ENCODE peak calls at places on chromosomes 4 and X, in eight cellular contexts. M is ascending aorta; N is CD4-positive, alpha-beta T cell; S is cardiac muscle cell; J is H1; O is vagina; F is sigmoid colon; L is H9. G is an unnamed sample. For H3K9me3, the result is how much of the 10 kb centered on the place peaks cover.

GRCh38 chr4:38371391-38371851 is 292.6 kb upstream of the KLF3 start:
- DNase-seq in M (no peak), N (no peak), S (no peak), J (no peak), O (no peak), F (no peak), L (no peak), G (peak)

GRCh38 chrX:110803506-110803905 is 7.9 kb upstream of the CHRDL1 start:
- DNase-seq in M (no peak), N (no peak), S (no peak), J (no peak), O (no peak), F (no peak), L (no peak), G (no peak)

GRCh38 chrX:140697618-140698017 is 11.9 kb upstream of the LINC00632 start:
- DNase-seq in M (no peak), N (no peak), S (no peak), J (no peak), O (no peak), F (no peak), L (no peak), G (no peak)

GRCh38 chrX:13452283-13452682 is 117.1 kb upstream of the EGFL6 start:
- DNase-seq in M (no peak), N (no peak), S (no peak), J (no peak), O (no peak), F (no peak), L (no peak), G (no peak)

GRCh38 chr4:104641427-104641826 is 146.7 kb upstream of the CXXC4 start:
- DNase-seq in M (no peak), N (no peak), S (peak), J (no peak), O (no peak), F (no peak), L (no peak), G (no peak)

GRCh38 chr4:26334366-26334765 is 13.6 kb downstream of the RBPJ start:
- DNase-seq in M (no peak), N (no peak), S (no peak), J (no peak), O (no peak), F (no peak), L (no peak), G (no peak)

GRCh38 chr4:8765631-8766590 is 105.7 kb downstream of the HMX1 start:
- DNase-seq in M (no peak), N (no peak), S (no peak), J (no peak), O (no peak), F (peak), L (no peak), G (peak)

GRCh38 chr4:76803522-76803921 is 94.4 kb downstream of the SOWAHB start:
- DNase-seq in M (no peak), N (no peak), S (no peak), J (no peak), O (no peak), F (no peak), L (no peak), G (no peak)

GRCh38 chr4:72531768-72532290 is 37.2 kb downstream of the ADAMTS3 start:
- DNase-seq in M (no peak), N (no peak), S (no peak), J (no peak), O (no peak), F (no peak), L (no peak), G (no peak)

GRCh38 chr4:14863420-14864364 is 138.6 kb upstream of the CPEB2 start:
- DNase-seq in M (no peak), N (no peak), S (no peak), J (no peak), O (no peak), F (no peak), L (no peak), G (no peak)

GRCh38 chrX:39018526-39018925 is 217.3 kb downstream of the MID1IP1 start:
- DNase-seq in M (no peak), N (no peak), S (no peak), J (no peak), O (no peak), F (no peak), L (no peak), G (no peak)

GRCh38 chr4:46878641-46879040 is 30.4 kb downstream of the COX7B2 start:
- DNase-seq in M (no peak), N (no peak), S (no peak), J (no peak), O (no peak), F (no peak), L (no peak), G (no peak)

GRCh38 chr4:67700119-67700873 is 659 bp downstream of the UBA6 start:
- DNase-seq in M (no peak), N (no peak), S (no peak), J (no peak), O (peak), F (no peak), L (no peak), G (no peak)

GRCh38 chr4:46730075-46730474 is 179.0 kb downstream of the COX7B2 start:
- DNase-seq in M (no peak), N (no peak), S (no peak), J (no peak), O (no peak), F (no peak), L (no peak), G (no peak)

GRCh38 chr4:152460488-152460887 is 75.4 kb downstream of the FBXW7 start:
- DNase-seq in M (no peak), N (no peak), S (no peak), J (no peak), O (no peak), F (no peak), L (no peak), G (no peak)

GRCh38 chrX:120297923-120298322 is 13.3 kb downstream of the TMEM255A start:
- DNase-seq in M (no peak), N (no peak), S (no peak), J (no peak), O (no peak), F (no peak), L (no peak), G (no peak)

GRCh38 chrX:118562574-118563164 is 67.1 kb downstream of the DOCK11 start:
- DNase-seq in M (no peak), N (no peak), S (no peak), J (no peak), O (no peak), F (no peak), L (no peak), G (no peak)

GRCh38 chr4:103091601-103092223 is 7.9 kb downstream of the BDH2 start:
- DNase-seq in M (no peak), N (no peak), S (peak), J (no peak), O (no peak), F (no peak), L (no peak), G (no peak)

GRCh38 chr4:68416591-68416990 is 30.7 kb upstream of the TMPRSS11E start:
- DNase-seq in M (no peak), N (no peak), S (no peak), J (no peak), O (no peak), F (no peak), L (no peak), G (no peak)

GRCh38 chrX:12007881-12008280 is 130.4 kb upstream of the FRMPD4 start:
- DNase-seq in M (no peak), N (no peak), S (no peak), J (no peak), O (no peak), F (no peak), L (no peak), G (no peak)

GRCh38 chrX:83169683-83170082 is 338.4 kb upstream of the POU3F4 start:
- DNase-seq in M (no peak), N (no peak), S (no peak), J (no peak), O (no peak), F (no peak), L (no peak), G (no peak)

GRCh38 chrX:96984538-96984937 is 100.8 kb downstream of the RPA4 start:
- DNase-seq in M (no peak), N (no peak), S (no peak), J (no peak), O (no peak), F (no peak), L (no peak), G (no peak)

GRCh38 chr4:157221895-157222763 is 1.6 kb downstream of the GRIA2 start:
- DNase-seq in M (no peak), N (no peak), S (peak), J (peak), O (no peak), F (no peak), L (peak), G (peak)

DNA sequence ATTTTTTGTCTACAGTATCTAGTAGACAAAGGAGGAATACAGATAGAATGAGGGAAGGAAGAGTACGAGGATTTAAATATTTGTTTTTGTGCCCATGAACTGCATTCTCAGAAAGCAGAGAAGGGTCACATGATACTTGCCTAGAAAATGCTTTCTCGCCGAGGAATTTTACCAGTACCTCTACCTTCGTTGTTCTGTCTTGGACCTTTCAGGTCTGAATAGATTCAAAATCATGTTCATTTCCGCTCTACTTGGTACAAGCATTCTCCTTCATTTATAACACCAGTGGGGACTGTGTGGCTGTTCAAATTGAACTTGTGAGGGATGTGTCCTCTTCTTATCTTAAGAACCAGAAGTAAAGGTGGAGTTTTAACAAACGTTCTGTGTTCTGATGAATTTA is 1.9 kb downstream of the USP38 start:
- DNase-seq in M (no peak), N (no peak), S (peak), J (no peak), O (no peak), F (no peak), L (no peak), G (no peak)
- H3K27ac ChIP-seq in M (no peak), N (no peak), S (peak), J (no peak), O (peak), F (peak), L (no peak), G (peak)

GRCh38 chr4:404006-404405 is 66.4 kb downstream of the ZNF141 start:
- DNase-seq in M (no peak), N (no peak), S (no peak), J (no peak), O (no peak), F (no peak), L (no peak), G (no peak)
- H3K9me3 ChIP-seq in M (half or more), N (half or more), S (under half), J (under half), O (under half), F (under half), L (under half), G (under half)

DNA sequence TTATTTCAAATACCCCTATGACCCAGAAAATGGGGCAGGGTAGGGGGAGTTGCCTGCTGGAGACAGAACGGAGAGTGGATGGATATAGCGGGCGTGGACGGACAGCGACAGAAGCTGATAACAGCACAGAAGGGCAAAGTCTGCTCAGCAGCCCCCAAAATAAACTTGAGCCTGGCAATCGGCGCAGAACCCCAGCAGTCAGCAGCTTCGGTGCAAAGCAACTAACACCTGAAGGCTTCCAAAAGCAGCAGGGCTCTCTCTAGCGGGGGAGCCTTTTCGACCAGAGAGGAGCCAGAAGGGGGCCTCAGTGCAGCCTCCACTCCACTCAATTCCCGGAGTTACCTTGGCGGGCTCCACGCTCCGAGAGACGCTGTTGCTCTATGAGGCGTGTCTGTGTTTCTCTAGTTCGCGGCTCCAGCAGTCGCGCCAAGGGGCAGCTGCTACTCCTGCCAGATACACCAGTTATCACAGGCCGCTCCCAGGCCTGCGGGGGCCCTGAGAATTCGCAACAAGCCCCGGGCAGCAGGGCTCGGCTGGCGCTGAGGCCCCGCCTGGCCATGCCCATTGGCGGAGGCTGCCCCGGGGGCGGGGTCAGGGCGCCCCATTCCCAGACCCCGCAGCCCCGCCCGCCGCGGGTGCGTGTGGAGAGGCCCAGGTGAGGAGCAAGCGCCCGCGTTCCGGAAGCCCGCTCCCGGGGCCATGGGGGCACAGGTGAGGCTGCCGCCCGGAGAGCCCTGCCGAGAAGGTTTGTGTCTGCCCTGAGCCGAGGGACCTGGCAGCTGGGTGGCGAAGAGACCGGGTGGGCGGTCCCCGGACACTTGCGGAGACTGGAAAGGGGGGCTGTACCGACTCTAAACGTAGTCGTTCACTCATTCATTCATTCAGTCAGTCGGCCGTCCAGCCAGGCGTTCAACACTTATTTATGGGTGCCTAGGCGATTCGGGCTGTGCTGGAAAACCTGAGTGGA is at the start of the genes CNGA1 and NIPAL1:
- DNase-seq in M (no peak), N (peak), S (peak), J (peak), O (no peak), F (peak), L (peak), G (peak)
- TF ChIP-seq CTCF in M (peak), N (peak), S (peak), J (peak), O (no peak), F (no peak), L (peak), G (no peak)

DNA sequence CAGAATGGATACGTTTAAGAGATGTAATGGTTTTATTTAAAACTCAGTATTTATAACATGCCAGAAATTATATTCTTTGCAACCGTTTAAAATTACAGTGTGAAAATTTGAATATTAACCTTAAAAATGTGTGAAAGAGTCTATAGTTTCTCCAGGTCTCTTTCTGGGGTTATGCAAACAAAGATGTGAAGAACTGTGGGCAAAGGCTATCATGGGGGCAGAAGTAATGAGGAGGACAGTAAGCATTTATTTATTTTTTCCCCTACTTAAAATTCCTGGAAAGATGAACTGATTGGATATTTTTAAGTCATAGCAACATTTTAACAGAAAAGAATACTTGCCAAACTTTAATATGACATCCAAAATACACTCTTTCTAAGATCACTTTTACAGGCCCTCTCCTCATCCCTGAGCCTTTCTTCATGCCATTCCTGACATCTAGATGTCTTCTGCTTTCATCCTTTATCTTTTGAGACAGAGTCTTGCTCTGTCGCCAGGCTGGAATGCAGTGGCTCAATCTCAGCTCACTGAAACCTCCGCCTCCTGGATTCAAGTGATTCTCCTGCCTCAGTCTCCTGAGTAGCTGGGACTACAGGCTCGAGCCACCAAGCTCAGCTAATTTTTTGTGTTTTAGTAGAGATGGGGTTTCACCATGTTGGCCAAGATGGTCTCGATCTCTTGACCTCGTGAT is 46.1 kb downstream of the TMEM131L start:
- DNase-seq in M (no peak), N (no peak), S (no peak), J (no peak), O (no peak), F (no peak), L (no peak), G (no peak)
- H3K27ac ChIP-seq in M (peak), N (no peak), S (no peak), J (no peak), O (no peak), F (no peak), L (no peak), G (no peak)

GRCh38 chr4:177119693-177120092 is 190.0 kb upstream of the NEIL3 start:
- DNase-seq in M (no peak), N (no peak), S (no peak), J (no peak), O (no peak), F (no peak), L (no peak), G (no peak)

GRCh38 chr4:177124436-177124835 is 185.2 kb upstream of the NEIL3 start:
- DNase-seq in M (no peak), N (no peak), S (no peak), J (no peak), O (no peak), F (no peak), L (no peak), G (no peak)

GRCh38 chr4:177125656-177126055 is 184.0 kb upstream of the NEIL3 start:
- DNase-seq in M (no peak), N (no peak), S (no peak), J (no peak), O (no peak), F (no peak), L (no peak), G (no peak)

GRCh38 chr4:177127658-177128057 is 182.0 kb upstream of the NEIL3 start:
- DNase-seq in M (no peak), N (no peak), S (no peak), J (no peak), O (no peak), F (no peak), L (no peak), G (no peak)

GRCh38 chr4:177123811-177124210 is 185.9 kb upstream of the NEIL3 start:
- DNase-seq in M (no peak), N (no peak), S (no peak), J (no peak), O (no peak), F (no peak), L (no peak), G (no peak)
- H3K9me3 ChIP-seq in M (under half), N (under half), S (under half), J (under half), O (under half), F (under half), L (under half), G (under half)

GRCh38 chr4:11214281-11214680 is 214.4 kb downstream of the HS3ST1 start:
- DNase-seq in M (no peak), N (no peak), S (no peak), J (no peak), O (no peak), F (no peak), L (no peak), G (no peak)

GRCh38 chr4:11223261-11223660 is 205.4 kb downstream of the HS3ST1 start:
- DNase-seq in M (no peak), N (no peak), S (no peak), J (no peak), O (no peak), F (no peak), L (no peak), G (no peak)

GRCh38 chr4:11216520-11216919 is 212.2 kb downstream of the HS3ST1 start:
- DNase-seq in M (no peak), N (no peak), S (no peak), J (no peak), O (no peak), F (no peak), L (no peak), G (no peak)

DNA sequence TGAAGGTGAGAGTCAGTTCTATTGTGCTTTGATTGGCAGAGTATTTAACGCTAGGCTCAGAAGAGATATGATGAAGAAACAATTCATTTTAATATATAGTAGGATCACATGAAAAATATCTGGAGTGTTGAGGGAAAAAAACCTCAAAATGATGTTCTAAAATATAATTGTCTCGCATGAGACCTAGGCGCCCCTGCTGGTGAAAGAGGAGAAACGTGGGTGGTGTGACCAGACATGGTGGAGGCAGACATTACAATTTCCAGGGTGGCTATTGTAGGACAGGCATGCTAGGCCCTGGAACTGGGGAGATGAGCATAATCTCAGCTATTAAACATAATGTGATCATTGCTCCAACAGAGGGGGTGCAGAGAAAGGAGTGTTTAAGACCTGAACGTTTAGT is 210.0 kb downstream of the HS3ST1 start:
- DNase-seq in M (no peak), N (no peak), S (no peak), J (no peak), O (no peak), F (no peak), L (no peak), G (no peak)
- TF ChIP-seq CTCF in M (no peak), N (no peak), S (peak), J (peak), O (no peak), F (no peak), L (peak), G (no peak)

GRCh38 chr4:74474345-74475099 is 29.6 kb downstream of the AREG start:
- DNase-seq in M (no peak), N (no peak), S (no peak), J (no peak), O (no peak), F (no peak), L (no peak), G (no peak)
- H3K27ac ChIP-seq in M (peak), N (no peak), S (no peak), J (no peak), O (no peak), F (peak), L (no peak), G (no peak)

DNA sequence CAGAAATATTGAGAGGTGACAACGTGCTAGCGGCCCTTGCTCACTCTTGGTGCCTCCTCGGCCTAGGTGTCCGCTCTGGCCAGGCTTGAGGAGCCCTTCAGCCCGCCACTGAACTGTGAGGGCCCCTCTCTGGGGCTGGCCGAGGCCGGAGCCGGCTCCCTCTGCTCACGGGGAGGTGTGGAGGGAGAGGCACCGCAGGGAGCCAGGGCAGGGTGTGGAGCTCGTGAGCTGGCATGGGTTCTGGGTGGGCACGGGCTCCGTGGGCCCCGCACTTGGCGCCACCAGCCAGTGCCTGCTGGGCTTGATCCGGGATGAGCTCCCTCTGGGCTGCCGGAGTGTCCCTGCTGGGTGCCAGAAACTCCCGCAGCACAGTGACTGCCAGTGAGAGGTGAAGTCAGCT is 16.0 kb upstream of the VAMP7 start:
- DNase-seq in M (no peak), N (no peak), S (no peak), J (no peak), O (no peak), F (no peak), L (no peak), G (no peak)
- H3K9me3 ChIP-seq in M (under half), N (under half), S (under half), J (under half), O (under half), F (under half), L (under half), G (under half)

DNA sequence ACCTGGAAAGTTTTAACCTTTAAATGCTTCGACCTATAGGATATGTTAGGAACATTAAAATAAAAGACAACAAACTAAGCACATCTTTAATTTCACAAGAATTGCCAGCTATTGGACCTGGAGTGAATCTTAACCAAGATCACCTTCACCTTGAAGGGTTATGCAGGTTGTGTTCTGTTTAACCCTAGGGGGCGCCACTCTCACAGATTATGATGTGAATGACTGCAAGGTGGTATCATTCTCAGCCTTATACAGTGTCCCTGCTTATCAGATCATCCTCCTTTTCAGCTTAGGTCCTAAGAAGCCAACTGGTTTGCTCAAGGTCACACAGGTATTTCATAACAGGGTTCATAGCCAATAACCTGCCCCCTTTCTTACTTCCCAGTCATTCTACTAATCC is 23.5 kb downstream of the INTS6L start:
- DNase-seq in M (no peak), N (no peak), S (no peak), J (peak), O (no peak), F (no peak), L (peak), G (no peak)
- TF ChIP-seq CTCF in M (peak), N (peak), S (peak), J (peak), O (no peak), F (no peak), L (peak), G (no peak)

G was measured in left lung.